ENCODE peak calls at places on chromosomes 16 and 17, in five cellular contexts. F, A, S, E and M are unnamed samples.

GRCh38 chr16:24049113-24049512 is 207.0 kb upstream of the CACNG3 start:
- DNase-seq in F (no peak), A (no peak), S (no peak), E (no peak), M (no peak)

GRCh38 chr16:84471316-84471715 is 33.1 kb downstream of the MEAK7 start:
- DNase-seq in F (no peak), A (no peak), S (no peak), E (no peak), M (no peak)

GRCh38 chr16:71971571-71971970 is 28.6 kb downstream of the PKD1L3 start:
- DNase-seq in F (no peak), A (no peak), S (no peak), E (no peak), M (no peak)

GRCh38 chr17:13114601-13115024 is 96.8 kb upstream of the ELAC2 start:
- DNase-seq in F (no peak), A (peak; percentile 13), S (peak; percentile 19), E (peak; percentile 48), M (no peak)

GRCh38 chr17:77668518-77668917 is 290.0 kb upstream of the TNRC6C start:
- DNase-seq in F (no peak), A (no peak), S (no peak), E (no peak), M (no peak)

GRCh38 chr17:60757437-60757836 is 79.8 kb downstream of the BCAS3 start:
- DNase-seq in F (no peak), A (no peak), S (no peak), E (no peak), M (no peak)

GRCh38 chr17:4587195-4587594 is 2.9 kb downstream of the SMTNL2 start:
- DNase-seq in F (no peak), A (no peak), S (no peak), E (no peak), M (no peak)

GRCh38 chr16:85563515-85564276 is 49.4 kb upstream of the GSE1 start:
- DNase-seq in F (no peak), A (no peak), S (peak; percentile 94), E (no peak), M (no peak)

GRCh38 chr17:4362141-4362540 is 4.3 kb downstream of the UBE2G1 start:
- DNase-seq in F (no peak), A (no peak), S (no peak), E (peak; percentile 41), M (no peak)

GRCh38 chr17:65403129-65403528 is 158.3 kb downstream of the AXIN2 start:
- DNase-seq in F (no peak), A (no peak), S (no peak), E (no peak), M (no peak)

GRCh38 chr16:75272097-75272548 is 20.7 kb upstream of the BCAR1 start:
- DNase-seq in F (no peak), A (peak; percentile 71), S (no peak), E (no peak), M (no peak)